ENCODE peak calls at places on chromosomes 6 and 20, in nine cellular contexts. Q, B, A, S, T, D, O, C and W are unnamed samples.
A peak's percentile ranks its signal among the peaks of the same experiment; 100 is the strongest.

GRCh38 chr6:158923801-158924498 is 76.1 kb downstream of the RSPH3 start:
- DNase-seq in C (no peak), S (no peak), Q (no peak), O (no peak), B (no peak), D (no peak), T (no peak), A (no peak), W (no peak)

GRCh38 chr6:78954740-78955139 is 87.4 kb downstream of the IRAK1BP1 start:
- DNase-seq in C (no peak), O (no peak), Q (no peak), D (no peak), S (no peak), B (no peak), A (no peak), T (no peak), W (no peak)

GRCh38 chr20:10113746-10114145 is 79.0 kb downstream of the ANKEF1 start:
- DNase-seq in O (no peak), B (no peak), T (no peak), C (no peak), S (no peak), Q (no peak), D (no peak), A (peak; percentile 22), W (no peak)

GRCh38 chr20:24411003-24411402 is 58.4 kb upstream of the SYNDIG1 start:
- DNase-seq in A (no peak), Q (no peak), C (no peak), S (no peak), O (no peak), T (no peak), D (no peak), B (no peak), W (no peak)

GRCh38 chr6:88380083-88380482 is 213.9 kb upstream of the CNR1 start:
- DNase-seq in O (no peak), C (no peak), D (no peak), S (peak; percentile 49), A (peak; percentile 52), B (no peak), T (peak; percentile 59), Q (no peak), W (no peak)

GRCh38 chr20:20462185-20462584 is 94.3 kb downstream of the INSM1 start:
- DNase-seq in S (no peak), Q (no peak), A (no peak), D (no peak), O (no peak), C (no peak), T (no peak), B (no peak), W (no peak)

GRCh38 chr6:22642254-22642653 is 72.9 kb downstream of the HDGFL1 start:
- DNase-seq in T (no peak), A (no peak), O (no peak), Q (no peak), S (no peak), B (no peak), C (no peak), D (no peak), W (no peak)

GRCh38 chr6:32327103-32327502 is 44.6 kb downstream of the TSBP1 start:
- DNase-seq in C (no peak), B (no peak), T (no peak), O (no peak), A (no peak), Q (no peak), D (no peak), S (no peak), W (no peak)

GRCh38 chr20:2688041-2688591 is 4.5 kb upstream of the EBF4 start:
- DNase-seq in B (no peak), A (no peak), D (peak; percentile 66), S (no peak), C (peak; percentile 62), O (peak; percentile 86), Q (peak; percentile 89), T (peak; percentile 10), W (peak; percentile 26)

GRCh38 chr6:47083586-47084047 is 41.5 kb upstream of the ADGRF1 start:
- DNase-seq in Q (no peak), C (peak; percentile 81), T (peak; percentile 14), O (no peak), D (no peak), A (no peak), S (peak; percentile 32), B (no peak), W (no peak)

GRCh38 chr20:17613328-17614175 is 43.7 kb downstream of the DSTN start:
- DNase-seq in Q (no peak), D (no peak), O (no peak), S (no peak), B (no peak), A (no peak), T (no peak), C (peak; percentile 34), W (no peak)

GRCh38 chr6:140538926-140539325 is 1164.5 kb upstream of the CITED2 start:
- DNase-seq in T (no peak), D (no peak), A (peak; percentile 28), B (no peak), S (no peak), C (no peak), Q (no peak), O (no peak), W (no peak)

GRCh38 chr6:30480536-30481156 is 8.7 kb upstream of the HLA-E start:
- DNase-seq in C (no peak), T (no peak), O (peak; percentile 61), S (no peak), Q (peak; percentile 67), B (no peak), D (peak; percentile 54), A (no peak), W (no peak)